ENCODE peak calls at places on chromosomes 1 and 21, in five cellular contexts. One of them, this sample, is unnamed.

GRCh38 chr1:38667626-38668025 is 191.9 kb downstream of the RRAGC start:
- DNase-seq in heart left ventricle: no peak
- DNase-seq in breast epithelium: no peak
- DNase-seq in A549: no peak
- DNase-seq in adrenal gland: no peak
- DNase-seq in this sample: no peak

GRCh38 chr1:243562473-243562872 is 287.6 kb downstream of the AKT3 start:
- DNase-seq in heart left ventricle: no peak
- DNase-seq in adrenal gland: no peak
- DNase-seq in A549: no peak
- DNase-seq in breast epithelium: no peak
- DNase-seq in this sample: no peak

GRCh38 chr1:95013948-95014574 is 58.7 kb downstream of the ALG14 start:
- DNase-seq in heart left ventricle: no peak
- DNase-seq in adrenal gland: no peak
- DNase-seq in A549: no peak
- DNase-seq in breast epithelium: no peak
- DNase-seq in this sample: no peak

GRCh38 chr1:54611621-54612020 is 11.7 kb downstream of the FAM151A start:
- DNase-seq in adrenal gland: no peak
- DNase-seq in breast epithelium: no peak
- DNase-seq in A549: no peak
- DNase-seq in heart left ventricle: no peak
- DNase-seq in this sample: no peak

GRCh38 chr1:41622859-41623732 is 138.6 kb upstream of the EDN2 start:
- DNase-seq in A549: no peak
- DNase-seq in heart left ventricle: no peak
- DNase-seq in adrenal gland: no peak
- DNase-seq in breast epithelium: peak
- DNase-seq in this sample: no peak

GRCh38 chr1:29441916-29442668 is 205.8 kb downstream of the PTPRU start:
- DNase-seq in A549: no peak
- DNase-seq in breast epithelium: no peak
- DNase-seq in adrenal gland: no peak
- DNase-seq in heart left ventricle: no peak
- DNase-seq in this sample: no peak

GRCh38 chr1:34787461-34788420 is 5.1 kb upstream of the GJA4 start:
- DNase-seq in heart left ventricle: peak
- DNase-seq in A549: no peak
- DNase-seq in adrenal gland: peak
- DNase-seq in breast epithelium: no peak
- DNase-seq in this sample: no peak

GRCh38 chr1:920008-920407 is 3.7 kb upstream of the SAMD11 start:
- DNase-seq in breast epithelium: no peak
- DNase-seq in heart left ventricle: no peak
- DNase-seq in adrenal gland: no peak
- DNase-seq in A549: no peak
- DNase-seq in this sample: no peak

GRCh38 chr1:31302749-31303441 is 6.1 kb downstream of the ZCCHC17 start:
- DNase-seq in A549: no peak
- DNase-seq in adrenal gland: no peak
- DNase-seq in heart left ventricle: no peak
- DNase-seq in breast epithelium: no peak
- DNase-seq in this sample: no peak

GRCh38 chr21:35853321-35853922 is 206.9 kb downstream of the SETD4 start:
- DNase-seq in A549: no peak
- DNase-seq in adrenal gland: no peak
- DNase-seq in heart left ventricle: no peak
- DNase-seq in breast epithelium: no peak
- DNase-seq in this sample: no peak

GRCh38 chr1:143698016-143698415 is 273.8 kb downstream of the FAM72C start:
- DNase-seq in adrenal gland: no peak
- DNase-seq in breast epithelium: no peak
- DNase-seq in A549: peak
- DNase-seq in heart left ventricle: no peak
- DNase-seq in this sample: no peak

GRCh38 chr1:109846148-109846547 is 64.5 kb upstream of the CSF1 start:
- DNase-seq in heart left ventricle: no peak
- DNase-seq in adrenal gland: no peak
- DNase-seq in A549: no peak
- DNase-seq in breast epithelium: no peak
- DNase-seq in this sample: no peak

GRCh38 chr1:228120351-228121091 is 11.4 kb upstream of the MRPL55 start:
- DNase-seq in heart left ventricle: no peak
- DNase-seq in adrenal gland: no peak
- DNase-seq in breast epithelium: no peak
- DNase-seq in A549: no peak
- DNase-seq in this sample: no peak

GRCh38 chr1:17671741-17672140 is 83.4 kb upstream of the ACTL8 start:
- DNase-seq in breast epithelium: no peak
- DNase-seq in A549: no peak
- DNase-seq in adrenal gland: no peak
- DNase-seq in heart left ventricle: no peak
- DNase-seq in this sample: no peak

GRCh38 chr1:1616838-1617237 is 1.5 kb downstream of the MIB2 start:
- DNase-seq in adrenal gland: no peak
- DNase-seq in heart left ventricle: peak
- DNase-seq in A549: no peak
- DNase-seq in breast epithelium: no peak
- DNase-seq in this sample: no peak

GRCh38 chr1:206835186-206835585 is 30.2 kb upstream of the IL20 start:
- DNase-seq in breast epithelium: no peak
- DNase-seq in adrenal gland: no peak
- DNase-seq in A549: no peak
- DNase-seq in heart left ventricle: no peak
- DNase-seq in this sample: no peak

GRCh38 chr1:2602311-2602835 is 15.8 kb downstream of the PRXL2B start:
- DNase-seq in adrenal gland: no peak
- DNase-seq in heart left ventricle: no peak
- DNase-seq in A549: no peak
- DNase-seq in breast epithelium: no peak
- DNase-seq in this sample: no peak

GRCh38 chr1:156893048-156893953 is at the start of gene PEAR1:
- DNase-seq in breast epithelium: no peak
- DNase-seq in A549: no peak
- DNase-seq in adrenal gland: peak
- DNase-seq in heart left ventricle: peak
- DNase-seq in this sample: peak

GRCh38 chr1:220594356-220594755 is 66.4 kb downstream of the MARK1 start:
- DNase-seq in heart left ventricle: no peak
- DNase-seq in A549: no peak
- DNase-seq in breast epithelium: no peak
- DNase-seq in adrenal gland: no peak
- DNase-seq in this sample: no peak

GRCh38 chr1:164064501-164064900 is 494.5 kb upstream of the PBX1 start:
- DNase-seq in heart left ventricle: no peak
- DNase-seq in adrenal gland: no peak
- DNase-seq in A549: peak
- DNase-seq in breast epithelium: no peak
- DNase-seq in this sample: no peak

GRCh38 chr1:240008298-240008697 is 83.4 kb upstream of the FMN2 start:
- DNase-seq in A549: no peak
- DNase-seq in adrenal gland: no peak
- DNase-seq in breast epithelium: no peak
- DNase-seq in heart left ventricle: no peak
- DNase-seq in this sample: no peak

GRCh38 chr1:230430499-230430898 is 4.4 kb upstream of the PGBD5 start:
- DNase-seq in heart left ventricle: no peak
- DNase-seq in breast epithelium: no peak
- DNase-seq in adrenal gland: no peak
- DNase-seq in A549: no peak
- DNase-seq in this sample: no peak

GRCh38 chr1:179327679-179328078 is 34.1 kb downstream of the SOAT1 start:
- DNase-seq in A549: no peak
- DNase-seq in adrenal gland: no peak
- DNase-seq in breast epithelium: no peak
- DNase-seq in heart left ventricle: no peak
- DNase-seq in this sample: no peak

GRCh38 chr21:14273736-14274538 is 58.0 kb downstream of the RBM11 start:
- DNase-seq in heart left ventricle: peak
- DNase-seq in breast epithelium: peak
- DNase-seq in adrenal gland: peak
- DNase-seq in A549: no peak
- DNase-seq in this sample: peak

GRCh38 chr1:56137829-56138505 is 441.4 kb downstream of the PLPP3 start:
- DNase-seq in breast epithelium: no peak
- DNase-seq in A549: no peak
- DNase-seq in adrenal gland: no peak
- DNase-seq in heart left ventricle: no peak
- DNase-seq in this sample: no peak

GRCh38 chr1:3779265-3779911 is 6.8 kb downstream of the SMIM1 start:
- DNase-seq in breast epithelium: no peak
- DNase-seq in A549: no peak
- DNase-seq in adrenal gland: no peak
- DNase-seq in heart left ventricle: no peak
- DNase-seq in this sample: no peak

GRCh38 chr1:25560788-25561187 is 17.4 kb downstream of the LDLRAP1 start:
- DNase-seq in A549: no peak
- DNase-seq in adrenal gland: no peak
- DNase-seq in breast epithelium: no peak
- DNase-seq in heart left ventricle: no peak
- DNase-seq in this sample: no peak
- TF ChIP-seq CTCF in A549: no peak
- TF ChIP-seq CTCF in adrenal gland: no peak
- TF ChIP-seq CTCF in breast epithelium: no peak
- TF ChIP-seq CTCF in heart left ventricle: no peak
- TF ChIP-seq CTCF in this sample: no peak

GRCh38 chr1:211327341-211327921 is 798 bp downstream of the TRAF5 start:
- DNase-seq in A549: peak
- DNase-seq in breast epithelium: no peak
- DNase-seq in adrenal gland: peak
- DNase-seq in heart left ventricle: no peak
- DNase-seq in this sample: no peak

GRCh38 chr1:211328084-211328694 is 1.6 kb downstream of the TRAF5 start:
- DNase-seq in adrenal gland: no peak
- DNase-seq in breast epithelium: no peak
- DNase-seq in heart left ventricle: no peak
- DNase-seq in A549: no peak
- DNase-seq in this sample: no peak

GRCh38 chr1:211326140-211326527 is 499 bp upstream of the TRAF5 start:
- DNase-seq in breast epithelium: no peak
- DNase-seq in heart left ventricle: no peak
- DNase-seq in adrenal gland: no peak
- DNase-seq in A549: no peak
- DNase-seq in this sample: no peak

GRCh38 chr1:211324992-211325775 is 1.4 kb upstream of the TRAF5 start:
- DNase-seq in heart left ventricle: no peak
- DNase-seq in adrenal gland: no peak
- DNase-seq in breast epithelium: no peak
- DNase-seq in A549: no peak
- DNase-seq in this sample: no peak

DNA sequence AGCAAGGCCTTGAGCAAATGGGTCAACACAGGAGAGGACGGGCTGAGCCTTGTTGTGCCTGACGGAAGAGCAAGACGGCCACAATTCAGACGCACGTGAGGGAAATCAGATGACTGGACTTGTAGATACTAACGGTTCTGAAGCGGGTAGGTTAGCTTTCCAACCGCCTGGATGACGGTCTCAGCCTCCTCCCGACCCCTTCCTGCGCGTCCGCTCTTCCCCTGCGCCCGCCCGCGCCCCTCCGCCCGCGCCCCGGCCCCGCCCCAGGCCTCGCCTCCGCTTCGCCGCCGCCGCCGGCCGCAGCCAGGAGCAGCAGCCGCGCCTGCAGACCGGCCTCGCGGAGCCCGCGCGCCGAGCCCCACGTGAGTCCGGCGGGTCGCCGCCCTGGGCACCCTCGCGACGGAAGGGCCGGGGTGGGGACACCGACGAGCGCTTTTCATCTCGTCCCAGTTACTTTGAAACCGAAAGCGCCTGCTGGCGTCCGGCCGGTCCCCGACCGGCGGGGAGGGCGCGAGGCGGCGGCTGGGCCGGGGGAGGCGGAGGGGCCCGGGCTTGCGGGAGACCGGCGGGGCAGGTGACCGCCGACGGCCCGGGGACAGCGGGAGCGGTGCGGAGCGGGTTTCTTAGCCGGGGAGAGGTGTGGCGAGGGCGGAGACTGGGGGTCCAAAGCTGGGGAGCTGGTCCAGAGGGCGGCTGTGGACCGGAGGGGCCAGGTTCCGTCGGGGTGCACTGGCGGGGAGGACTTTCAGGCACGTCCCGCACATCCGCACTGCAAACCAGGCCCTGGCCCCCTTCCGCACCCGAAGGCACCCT is at the start of gene TRAF5:
- DNase-seq in heart left ventricle: peak
- DNase-seq in A549: peak
- DNase-seq in breast epithelium: no peak
- DNase-seq in adrenal gland: peak
- DNase-seq in this sample: peak
- TF ChIP-seq POLR2A in heart left ventricle: no peak
- TF ChIP-seq POLR2A in A549: no peak
- TF ChIP-seq POLR2A in breast epithelium: no peak
- TF ChIP-seq POLR2A in adrenal gland: peak
- TF ChIP-seq POLR2A in this sample: no peak

GRCh38 chr1:215744419-215744818 is 177.3 kb downstream of the KCTD3 start:
- DNase-seq in heart left ventricle: no peak
- DNase-seq in adrenal gland: no peak
- DNase-seq in breast epithelium: no peak
- DNase-seq in A549: no peak
- DNase-seq in this sample: no peak

GRCh38 chr1:215739028-215739427 is 171.9 kb downstream of the KCTD3 start:
- DNase-seq in adrenal gland: no peak
- DNase-seq in breast epithelium: no peak
- DNase-seq in heart left ventricle: no peak
- DNase-seq in A549: no peak
- DNase-seq in this sample: no peak
- TF ChIP-seq CTCF in adrenal gland: no peak
- TF ChIP-seq CTCF in breast epithelium: no peak
- TF ChIP-seq CTCF in heart left ventricle: no peak
- TF ChIP-seq CTCF in A549: no peak
- TF ChIP-seq CTCF in this sample: no peak

DNA sequence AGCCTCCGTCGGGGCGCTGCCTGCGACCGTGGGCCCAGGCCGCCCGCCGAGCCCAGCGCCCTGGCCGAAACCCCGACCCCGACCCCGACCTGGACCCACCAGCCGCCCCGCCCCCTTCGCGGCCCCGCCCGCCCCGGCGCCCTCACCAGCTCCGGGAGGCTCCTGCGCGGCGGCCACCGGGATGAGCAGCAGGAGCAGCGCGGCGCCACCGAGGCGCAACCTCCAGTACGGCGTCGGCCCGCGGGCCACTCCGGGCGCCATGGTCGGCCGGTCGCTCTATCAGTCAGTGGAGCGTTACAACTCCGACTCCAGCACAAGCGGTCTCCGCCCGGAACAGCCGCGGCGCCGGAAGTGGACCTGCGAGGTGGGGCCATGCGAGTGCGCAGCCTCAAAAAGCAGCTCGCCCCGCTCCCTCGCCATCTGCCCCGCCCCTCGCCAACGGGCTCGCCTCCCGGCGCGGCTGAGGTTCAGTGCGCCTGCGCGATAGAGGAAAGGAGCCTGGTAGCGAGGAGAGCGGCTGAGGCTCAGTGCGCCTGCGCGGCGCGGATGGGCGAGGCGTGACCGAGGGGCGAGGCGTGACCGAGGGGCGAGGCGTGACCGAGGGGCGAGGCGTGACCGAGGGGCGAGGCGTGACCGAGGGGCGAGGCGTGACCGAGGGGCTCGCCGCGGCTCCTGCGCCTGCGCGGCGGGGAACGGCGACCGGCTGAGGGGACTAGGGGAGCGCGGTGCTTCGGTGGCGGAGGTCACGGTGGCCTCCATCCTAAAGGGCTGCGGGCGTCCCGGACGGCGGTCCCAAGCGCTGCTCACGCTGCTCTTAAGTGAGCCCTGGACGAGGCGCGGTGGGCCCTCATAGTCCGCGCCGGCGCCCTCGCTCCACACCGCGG is at the start of gene PTTG1IP:
- DNase-seq in heart left ventricle: peak
- DNase-seq in adrenal gland: peak
- DNase-seq in A549: peak
- DNase-seq in breast epithelium: peak
- DNase-seq in this sample: peak
- TF ChIP-seq POLR2A in heart left ventricle: peak
- TF ChIP-seq POLR2A in adrenal gland: peak
- TF ChIP-seq POLR2A in A549: peak
- TF ChIP-seq POLR2A in breast epithelium: peak
- TF ChIP-seq POLR2A in this sample: peak